ENCODE peak calls at places on chromosomes 12 and 14, in eight cellular contexts. Q, H, N, D, W, U, R and O are unnamed samples.

GRCh38 chr12:30999723-31000122 is 73.2 kb downstream of the TSPAN11 start:
- DNase-seq in W (no peak), Q (no peak), R (no peak), D (peak; percentile 70), H (no peak), U (no peak), N (no peak), O (no peak)

GRCh38 chr14:64113279-64113678 is 180.9 kb downstream of the ESR2 start:
- DNase-seq in U (no peak), N (peak; percentile 33), W (no peak), D (no peak), Q (peak; percentile 47), R (no peak), H (no peak), O (no peak)

GRCh38 chr12:2170376-2170775 is 117.6 kb downstream of the CACNA1C start:
- DNase-seq in U (no peak), N (no peak), R (no peak), W (no peak), D (no peak), Q (peak; percentile 60), H (no peak), O (no peak)

GRCh38 chr12:100473716-100474150 is at the start of gene NR1H4:
- DNase-seq in U (no peak), R (no peak), N (no peak), D (no peak), H (no peak), W (no peak), Q (peak; percentile 7), O (no peak)

GRCh38 chr12:6535960-6536847 is 1.9 kb downstream of the GAPDH start:
- DNase-seq in R (no peak), N (no peak), U (peak; percentile 54), H (no peak), Q (peak; percentile 47), W (no peak), D (no peak), O (no peak)

GRCh38 chr14:55454264-55455151 is 14.1 kb upstream of the TBPL2 start:
- DNase-seq in U (no peak), Q (peak; percentile 44), H (no peak), N (peak; percentile 44), W (no peak), R (peak; percentile 52), D (peak; percentile 73), O (no peak)

GRCh38 chr14:66117600-66117999 is 368.6 kb upstream of the CCDC196 start:
- DNase-seq in R (no peak), H (peak; percentile 30), N (no peak), D (no peak), W (no peak), U (no peak), Q (peak; percentile 1), O (no peak)

GRCh38 chr12:101490286-101490920 is 15.3 kb downstream of the SPIC start:
- DNase-seq in N (no peak), Q (peak; percentile 23), W (no peak), U (no peak), R (peak; percentile 5), H (peak; percentile 42), D (peak; percentile 49), O (no peak)

GRCh38 chr12:62319058-62319457 is 58.9 kb downstream of the USP15 start:
- DNase-seq in D (peak; percentile 78), Q (no peak), N (no peak), R (peak; percentile 52), W (no peak), U (no peak), H (no peak), O (no peak)

GRCh38 chr14:71212093-71212492 is 304.8 kb downstream of the PCNX1 start:
- DNase-seq in N (no peak), H (no peak), Q (no peak), U (no peak), R (no peak), D (no peak), W (no peak), O (no peak)

GRCh38 chr12:20368653-20369163 is 371 bp downstream of the PDE3A start:
- DNase-seq in Q (peak; percentile 29), R (no peak), U (no peak), H (no peak), D (peak; percentile 74), N (peak; percentile 65), W (no peak), O (no peak)

GRCh38 chr12:88325076-88325827 is 183.1 kb downstream of the TMTC3 start:
- DNase-seq in U (no peak), N (no peak), W (no peak), R (no peak), H (no peak), Q (peak; percentile 96), D (no peak), O (no peak)

GRCh38 chr12:116672842-116673516 is 64.9 kb downstream of the SPRING1 start:
- DNase-seq in N (no peak), R (peak; percentile 54), Q (no peak), U (no peak), H (no peak), W (no peak), D (no peak), O (no peak)

GRCh38 chr12:1630827-1631591 is 2.0 kb downstream of the WNT5B start:
- DNase-seq in R (no peak), U (no peak), W (no peak), N (peak; percentile 58), D (no peak), Q (peak; percentile 57), H (no peak), O (no peak)

GRCh38 chr14:58426819-58427288 is 477 bp downstream of the TIMM9 start:
- DNase-seq in D (peak; percentile 85), Q (peak; percentile 67), U (peak; percentile 77), R (peak; percentile 44), H (no peak), N (peak; percentile 75), W (peak; percentile 48), O (peak; percentile 23)

GRCh38 chr12:88643685-88644084 is 63.4 kb upstream of the KITLG start:
- DNase-seq in W (no peak), U (no peak), D (peak; percentile 38), H (no peak), R (no peak), N (no peak), Q (peak; percentile 92), O (no peak)

GRCh38 chr12:92784795-92785562 is 82.2 kb downstream of the PLEKHG7 start:
- DNase-seq in H (peak; percentile 73), U (no peak), W (no peak), N (no peak), Q (peak; percentile 76), R (peak; percentile 35), D (peak; percentile 89), O (no peak)

GRCh38 chr12:164207-164606 is 49.8 kb downstream of the SLC6A12 start:
- DNase-seq in R (no peak), D (no peak), N (peak; percentile 4), W (no peak), U (no peak), Q (no peak), H (no peak), O (no peak)

GRCh38 chr14:36507847-36508417 is 12.1 kb downstream of the NKX2-1 start:
- DNase-seq in D (no peak), R (no peak), W (no peak), U (no peak), H (no peak), N (no peak), Q (no peak), O (no peak)

GRCh38 chr12:120684523-120684932 is 2.4 kb upstream of the MLEC start:
- DNase-seq in R (no peak), H (no peak), N (no peak), W (no peak), Q (peak; percentile 34), U (no peak), D (no peak), O (no peak)

GRCh38 chr12:116339800-116340371 is 62.4 kb upstream of the MED13L start:
- DNase-seq in Q (no peak), N (no peak), D (no peak), H (no peak), R (no peak), W (no peak), U (no peak), O (no peak)

GRCh38 chr14:63174760-63175191 is 29.5 kb upstream of the RHOJ start:
- DNase-seq in H (peak; percentile 15), N (no peak), D (peak; percentile 26), W (no peak), Q (no peak), R (no peak), U (no peak), O (no peak)

GRCh38 chr12:28770329-28770728 is 378.7 kb upstream of the FAR2 start:
- DNase-seq in N (no peak), Q (no peak), D (no peak), R (no peak), W (no peak), U (no peak), H (peak; percentile 71), O (no peak)

GRCh38 chr14:98138666-98139065 is 1133.3 kb downstream of the BCL11B start:
- DNase-seq in R (no peak), D (no peak), H (no peak), W (peak; percentile 72), U (peak; percentile 77), N (no peak), Q (no peak), O (peak; percentile 50)

GRCh38 chr14:81219210-81219820 is 1.4 kb downstream of the GTF2A1 start:
- DNase-seq in R (peak; percentile 90), Q (peak; percentile 98), D (peak; percentile 94), N (peak; percentile 91), H (peak; percentile 97), U (peak; percentile 87), W (peak; percentile 85), O (peak; percentile 84)

GRCh38 chr14:28097585-28097984 is 669.0 kb upstream of the FOXG1 start:
- DNase-seq in U (no peak), H (no peak), R (no peak), W (no peak), N (no peak), D (no peak), Q (no peak), O (no peak)

GRCh38 chr12:1083888-1084262 is 92.9 kb downstream of the ERC1 start:
- DNase-seq in W (no peak), R (no peak), H (no peak), N (no peak), Q (peak; percentile 23), U (no peak), D (peak; percentile 29), O (no peak)

GRCh38 chr12:31518680-31519227 is 72.2 kb downstream of the DENND5B start:
- DNase-seq in R (no peak), U (no peak), Q (peak; percentile 99), D (no peak), N (no peak), H (peak; percentile 91), W (no peak), O (no peak)

GRCh38 chr14:50001999-50002925 is 109.4 kb downstream of the ARF6 start:
- DNase-seq in Q (no peak), R (no peak), D (no peak), H (no peak), W (peak; percentile 65), U (peak; percentile 75), N (peak; percentile 35), O (peak; percentile 57)

GRCh38 chr12:6635375-6635855 is 344 bp downstream of the LPAR5 start:
- DNase-seq in H (no peak), R (peak; percentile 47), Q (no peak), W (peak; percentile 71), D (peak; percentile 76), U (peak; percentile 71), N (no peak), O (no peak)

GRCh38 chr14:69932391-69932790 is 53.2 kb downstream of the SMOC1 start:
- DNase-seq in W (no peak), N (no peak), Q (no peak), R (no peak), D (no peak), H (no peak), U (no peak), O (no peak)

GRCh38 chr14:81889529-81889928 is 355.9 kb upstream of the SEL1L start:
- DNase-seq in Q (no peak), U (no peak), H (no peak), D (no peak), N (no peak), R (no peak), W (no peak), O (no peak)

GRCh38 chr14:61329478-61330051 is 8.2 kb downstream of the PRKCH start:
- DNase-seq in R (no peak), D (no peak), N (no peak), H (no peak), W (no peak), U (no peak), Q (no peak), O (no peak)

GRCh38 chr14:31561155-31561846 is at the start of gene NUBPL:
- DNase-seq in R (peak; percentile 89), N (peak; percentile 98), W (peak; percentile 97), Q (peak; percentile 93), U (peak; percentile 98), D (peak; percentile 93), H (peak; percentile 90), O (peak; percentile 95)